ENCODE peak calls at places on chromosome X, in four cellular contexts. One of them, this sample, is unnamed.

GRCh38 chrX:123833387-123833786 is 26.5 kb upstream of the XIAP start:
- DNase-seq in mammary epithelial cell: peak
- DNase-seq in OCI-LY7: peak
- DNase-seq in DND-41: peak
- DNase-seq in this sample: peak

GRCh38 chrX:153635788-153636668 is 11.0 kb upstream of the DUSP9 start:
- DNase-seq in DND-41: peak
- DNase-seq in mammary epithelial cell: no peak
- DNase-seq in OCI-LY7: peak
- DNase-seq in this sample: peak

GRCh38 chrX:9494806-9495205 is 29.9 kb downstream of the TBL1X start:
- DNase-seq in OCI-LY7: no peak
- DNase-seq in DND-41: no peak
- DNase-seq in mammary epithelial cell: no peak
- DNase-seq in this sample: no peak

GRCh38 chrX:113920661-113921060 is 663.2 kb upstream of the HTR2C start:
- DNase-seq in OCI-LY7: no peak
- DNase-seq in DND-41: no peak
- DNase-seq in mammary epithelial cell: no peak
- DNase-seq in this sample: no peak

GRCh38 chrX:136147966-136148365 is 633 bp downstream of the FHL1 start:
- DNase-seq in OCI-LY7: no peak
- DNase-seq in DND-41: no peak
- DNase-seq in mammary epithelial cell: no peak
- DNase-seq in this sample: no peak

GRCh38 chrX:38538134-38538533 is 23.2 kb upstream of the TSPAN7 start:
- DNase-seq in mammary epithelial cell: no peak
- DNase-seq in DND-41: no peak
- DNase-seq in OCI-LY7: no peak
- DNase-seq in this sample: no peak

GRCh38 chrX:7170903-7171302 is 22.9 kb upstream of the PUDP start:
- DNase-seq in DND-41: peak
- DNase-seq in OCI-LY7: peak
- DNase-seq in mammary epithelial cell: no peak
- DNase-seq in this sample: no peak

GRCh38 chrX:67564475-67564874 is 20.7 kb downstream of the AR start:
- DNase-seq in DND-41: no peak
- DNase-seq in mammary epithelial cell: no peak
- DNase-seq in OCI-LY7: no peak
- DNase-seq in this sample: peak

GRCh38 chrX:81528041-81528440 is 326.1 kb downstream of the SH3BGRL start:
- DNase-seq in OCI-LY7: no peak
- DNase-seq in mammary epithelial cell: no peak
- DNase-seq in DND-41: no peak
- DNase-seq in this sample: no peak

GRCh38 chrX:45762699-45763647 is 562.3 kb upstream of the DIPK2B start:
- DNase-seq in OCI-LY7: no peak
- DNase-seq in mammary epithelial cell: peak
- DNase-seq in DND-41: no peak
- DNase-seq in this sample: no peak

GRCh38 chrX:21740329-21741274 is 17.3 kb downstream of the SMPX start:
- DNase-seq in OCI-LY7: no peak
- DNase-seq in mammary epithelial cell: no peak
- DNase-seq in DND-41: no peak
- DNase-seq in this sample: no peak

GRCh38 chrX:148878371-148878770 is 378.0 kb downstream of the AFF2 start:
- DNase-seq in mammary epithelial cell: peak
- DNase-seq in OCI-LY7: no peak
- DNase-seq in DND-41: no peak
- DNase-seq in this sample: no peak

GRCh38 chrX:107537815-107538214 is 88.4 kb downstream of the FRMPD3 start:
- DNase-seq in mammary epithelial cell: peak
- DNase-seq in OCI-LY7: peak
- DNase-seq in DND-41: peak
- DNase-seq in this sample: peak

GRCh38 chrX:101260435-101260834 is 30.7 kb downstream of the TAF7L start:
- DNase-seq in OCI-LY7: peak
- DNase-seq in DND-41: no peak
- DNase-seq in mammary epithelial cell: no peak
- DNase-seq in this sample: no peak

GRCh38 chrX:125319646-125320521 is at the start of gene TEX13C:
- DNase-seq in mammary epithelial cell: no peak
- DNase-seq in OCI-LY7: no peak
- DNase-seq in DND-41: no peak
- DNase-seq in this sample: no peak

GRCh38 chrX:39440734-39441305 is 639.6 kb downstream of the MID1IP1 start:
- DNase-seq in DND-41: no peak
- DNase-seq in mammary epithelial cell: no peak
- DNase-seq in OCI-LY7: no peak
- DNase-seq in this sample: peak

GRCh38 chrX:42075032-42075431 is 151.7 kb upstream of the CASK start:
- DNase-seq in OCI-LY7: no peak
- DNase-seq in mammary epithelial cell: no peak
- DNase-seq in DND-41: peak
- DNase-seq in this sample: no peak

GRCh38 chrX:119646515-119646914 is 40.3 kb upstream of the NKRF start:
- DNase-seq in DND-41: no peak
- DNase-seq in OCI-LY7: no peak
- DNase-seq in mammary epithelial cell: no peak
- DNase-seq in this sample: no peak
- H3K4me2 ChIP-seq in DND-41: no peak
- H3K4me2 ChIP-seq in OCI-LY7: no peak
- H3K4me2 ChIP-seq in mammary epithelial cell: no peak
- H3K4me2 ChIP-seq in this sample: no peak

GRCh38 chrX:109403927-109404326 is 78.0 kb downstream of the GUCY2F start:
- DNase-seq in OCI-LY7: no peak
- DNase-seq in DND-41: no peak
- DNase-seq in mammary epithelial cell: no peak
- DNase-seq in this sample: no peak
- H3K4me2 ChIP-seq in OCI-LY7: no peak
- H3K4me2 ChIP-seq in DND-41: no peak
- H3K4me2 ChIP-seq in mammary epithelial cell: no peak
- H3K4me2 ChIP-seq in this sample: no peak

GRCh38 chrX:155031657-155032056 is 5.0 kb downstream of the FUNDC2 start:
- DNase-seq in OCI-LY7: no peak
- DNase-seq in DND-41: no peak
- DNase-seq in mammary epithelial cell: no peak
- DNase-seq in this sample: no peak
- H3K4me2 ChIP-seq in OCI-LY7: no peak
- H3K4me2 ChIP-seq in DND-41: no peak
- H3K4me2 ChIP-seq in mammary epithelial cell: no peak
- H3K4me2 ChIP-seq in this sample: no peak

GRCh38 chrX:106177106-106177981 is 9.2 kb downstream of the PWWP3B start:
- DNase-seq in DND-41: no peak
- DNase-seq in OCI-LY7: no peak
- DNase-seq in mammary epithelial cell: no peak
- DNase-seq in this sample: no peak
- H3K4me2 ChIP-seq in DND-41: no peak
- H3K4me2 ChIP-seq in OCI-LY7: no peak
- H3K4me2 ChIP-seq in mammary epithelial cell: peak
- H3K4me2 ChIP-seq in this sample: no peak

DNA sequence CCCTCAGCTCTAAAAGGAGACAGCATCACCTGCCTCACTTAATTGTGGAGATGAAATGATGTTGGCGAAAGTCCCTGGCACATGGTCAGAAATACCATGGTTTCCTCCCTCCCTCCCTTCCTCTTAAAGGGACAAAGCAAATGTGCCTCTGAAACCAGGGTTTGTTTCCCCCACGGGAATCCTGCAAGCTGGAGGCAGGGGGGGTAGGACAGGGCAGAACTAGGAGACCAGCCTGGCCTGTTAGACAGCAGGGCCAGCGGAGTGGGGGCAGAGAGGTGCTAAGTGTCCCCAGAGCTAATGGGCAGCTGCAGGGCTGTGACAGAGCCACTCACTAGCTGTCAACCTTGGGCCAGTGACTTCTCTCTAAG is 5.7 kb downstream of the RTL5 start:
- DNase-seq in OCI-LY7: no peak
- DNase-seq in DND-41: no peak
- DNase-seq in mammary epithelial cell: peak
- DNase-seq in this sample: no peak
- H3K4me2 ChIP-seq in OCI-LY7: no peak
- H3K4me2 ChIP-seq in DND-41: no peak
- H3K4me2 ChIP-seq in mammary epithelial cell: no peak
- H3K4me2 ChIP-seq in this sample: no peak

DNA sequence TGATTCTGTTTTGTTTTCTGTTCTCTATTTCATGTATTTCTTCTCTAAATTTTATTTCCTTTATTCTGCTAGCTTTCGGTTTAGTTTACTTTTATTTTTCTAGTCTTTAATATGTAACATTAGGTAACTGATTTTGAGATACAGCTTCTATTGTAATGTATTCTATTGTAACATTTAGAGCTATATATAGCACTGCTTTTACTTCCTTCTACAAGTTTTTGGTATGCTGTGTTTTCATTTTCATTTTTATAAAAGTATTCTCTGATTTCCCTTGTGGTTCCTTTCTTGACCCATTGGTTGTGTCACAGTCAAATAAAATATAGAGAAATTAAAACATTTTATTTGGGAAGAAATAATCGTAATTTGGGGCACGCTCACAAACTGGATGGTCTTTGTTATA is 13.9 kb upstream of the CT47A1 start:
- DNase-seq in mammary epithelial cell: no peak
- DNase-seq in OCI-LY7: no peak
- DNase-seq in DND-41: no peak
- DNase-seq in this sample: peak
- H3K4me2 ChIP-seq in mammary epithelial cell: no peak
- H3K4me2 ChIP-seq in OCI-LY7: no peak
- H3K4me2 ChIP-seq in DND-41: no peak
- H3K4me2 ChIP-seq in this sample: no peak

GRCh38 chrX:57951666-57952319 is 41.5 kb upstream of the ZXDA start:
- DNase-seq in OCI-LY7: peak
- DNase-seq in DND-41: peak
- DNase-seq in mammary epithelial cell: no peak
- DNase-seq in this sample: peak
- H3K4me2 ChIP-seq in OCI-LY7: peak
- H3K4me2 ChIP-seq in DND-41: peak
- H3K4me2 ChIP-seq in mammary epithelial cell: no peak
- H3K4me2 ChIP-seq in this sample: peak

GRCh38 chrX:28638775-28639174 is 51.5 kb downstream of the IL1RAPL1 start:
- DNase-seq in OCI-LY7: no peak
- DNase-seq in DND-41: no peak
- DNase-seq in mammary epithelial cell: no peak
- DNase-seq in this sample: no peak
- H3K4me2 ChIP-seq in OCI-LY7: no peak
- H3K4me2 ChIP-seq in DND-41: no peak
- H3K4me2 ChIP-seq in mammary epithelial cell: no peak
- H3K4me2 ChIP-seq in this sample: no peak